ENCODE peak calls at places on chromosomes 12 and 14, in five cellular contexts. X, W, H, T and E are unnamed samples.

GRCh38 chr14:90568405-90568804 is 171.6 kb downstream of the CALM1 start:
- DNase-seq in X (no peak), W (no peak), H (no peak), T (no peak), E (no peak)

GRCh38 chr12:115517913-115518312 is 759.6 kb downstream of the MED13L start:
- DNase-seq in X (no peak), W (no peak), H (no peak), T (no peak), E (no peak)

GRCh38 chr14:35883677-35884293 is 57.6 kb downstream of the BRMS1L start:
- DNase-seq in X (no peak), W (peak; percentile 34), H (peak; percentile 45), T (no peak), E (peak; percentile 66)

GRCh38 chr12:118447181-118447580 is 70.8 kb downstream of the SUDS3 start:
- DNase-seq in X (no peak), W (no peak), H (no peak), T (no peak), E (no peak)

GRCh38 chr12:64147860-64148259 is 74.2 kb downstream of the KICS2 start:
- DNase-seq in X (no peak), W (no peak), H (no peak), T (no peak), E (no peak)

GRCh38 chr14:61065671-61066070 is 84.6 kb downstream of the SLC38A6 start:
- DNase-seq in X (no peak), W (no peak), H (no peak), T (no peak), E (no peak)

GRCh38 chr12:79773896-79774295 is 83.1 kb upstream of the PAWR start:
- DNase-seq in X (no peak), W (no peak), H (no peak), T (no peak), E (no peak)

GRCh38 chr14:73599494-73599893 is 7.8 kb downstream of the ACOT4 start:
- DNase-seq in X (no peak), W (no peak), H (no peak), T (no peak), E (no peak)

GRCh38 chr14:70955543-70956480 is 48.6 kb downstream of the PCNX1 start:
- DNase-seq in X (no peak), W (no peak), H (no peak), T (no peak), E (no peak)

GRCh38 chr12:76586764-76587395 is 27.3 kb upstream of the OSBPL8 start:
- DNase-seq in X (no peak), W (peak; percentile 70), H (peak; percentile 53), T (no peak), E (no peak)

GRCh38 chr12:48002179-48002601 is 2.1 kb downstream of the COL2A1 start:
- DNase-seq in X (peak; percentile 66), W (no peak), H (peak; percentile 60), T (no peak), E (no peak)

GRCh38 chr12:66447643-66448042 is 145.3 kb downstream of the HELB start:
- DNase-seq in X (no peak), W (no peak), H (no peak), T (no peak), E (no peak)

GRCh38 chr12:20527396-20528154 is 159.2 kb downstream of the PDE3A start:
- DNase-seq in X (no peak), W (no peak), H (no peak), T (no peak), E (no peak)

GRCh38 chr12:38783304-38783703 is 122.1 kb downstream of the CPNE8 start:
- DNase-seq in X (no peak), W (no peak), H (no peak), T (no peak), E (no peak)

GRCh38 chr12:129622566-129622965 is 281.3 kb downstream of the TMEM132D start:
- DNase-seq in X (no peak), W (no peak), H (no peak), T (no peak), E (no peak)

GRCh38 chr12:116454950-116455447 is 104.2 kb upstream of the MAP1LC3B2 start:
- DNase-seq in X (no peak), W (no peak), H (no peak), T (no peak), E (no peak)

GRCh38 chr12:9721394-9722092 is 11.4 kb downstream of the CLECL1 start:
- DNase-seq in X (no peak), W (no peak), H (no peak), T (no peak), E (no peak)

GRCh38 chr12:5318874-5319273 is 113.0 kb upstream of the NTF3 start:
- DNase-seq in X (no peak), W (no peak), H (no peak), T (no peak), E (no peak)

GRCh38 chr12:48998497-48999353 is 450 bp downstream of the DDN start:
- DNase-seq in X (peak; percentile 82), W (no peak), H (no peak), T (peak; percentile 53), E (peak; percentile 41)

GRCh38 chr14:50607181-50607580 is 47.2 kb downstream of the ATL1 start:
- DNase-seq in X (no peak), W (no peak), H (no peak), T (no peak), E (no peak)

GRCh38 chr12:99977550-99977949 is 7.2 kb downstream of the ANKS1B start:
- DNase-seq in X (no peak), W (no peak), H (no peak), T (no peak), E (no peak)

GRCh38 chr12:101877816-101878811 is 734 bp downstream of the DRAM1 start:
- DNase-seq in X (no peak), W (peak; percentile 26), H (no peak), T (no peak), E (peak; percentile 22)

GRCh38 chr12:8455727-8456360 is at the start of gene CLEC6A:
- DNase-seq in X (no peak), W (no peak), H (no peak), T (no peak), E (no peak)

GRCh38 chr12:2229661-2230539 is 177.1 kb downstream of the CACNA1C start:
- DNase-seq in X (peak; percentile 67), W (no peak), H (no peak), T (no peak), E (no peak)

GRCh38 chr12:459050-459429 is 699 bp upstream of the B4GALNT3 start:
- DNase-seq in X (no peak), W (no peak), H (no peak), T (no peak), E (no peak)

GRCh38 chr12:108854055-108854452 is 3.3 kb downstream of the SSH1 start:
- DNase-seq in X (no peak), W (peak; percentile 78), H (no peak), T (no peak), E (no peak)

GRCh38 chr12:68445836-68446235 is 113.7 kb upstream of the MDM1 start:
- DNase-seq in X (no peak), W (no peak), H (no peak), T (no peak), E (no peak)

DNA sequence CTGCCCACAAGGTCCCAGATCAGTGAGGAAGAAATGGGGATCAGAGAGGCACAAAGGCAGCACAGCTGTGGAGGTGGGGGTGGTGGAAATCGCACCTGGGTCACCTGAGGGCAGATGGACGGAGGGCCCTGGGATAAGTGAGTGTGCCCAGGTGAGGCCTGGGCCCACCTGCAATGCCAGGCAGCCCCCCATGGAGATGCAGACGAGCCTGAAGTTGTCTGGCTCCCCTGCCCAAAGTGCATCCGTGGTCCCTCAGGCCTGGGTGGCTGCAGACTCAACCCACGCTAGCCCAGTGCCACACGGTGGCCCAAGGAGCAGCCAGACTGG is 84.9 kb downstream of the NCOR2 start:
- DNase-seq in X (no peak), W (no peak), H (no peak), T (no peak), E (no peak)
- H3K4me1 ChIP-seq in X (no peaks in the 10 kb centered on the region), W (peaks cover 31% of the 10 kb centered on the region), H (no peaks in the 10 kb centered on the region), T (peaks cover 12% of the 10 kb centered on the region), E (peaks cover 8% of the 10 kb centered on the region)

DNA sequence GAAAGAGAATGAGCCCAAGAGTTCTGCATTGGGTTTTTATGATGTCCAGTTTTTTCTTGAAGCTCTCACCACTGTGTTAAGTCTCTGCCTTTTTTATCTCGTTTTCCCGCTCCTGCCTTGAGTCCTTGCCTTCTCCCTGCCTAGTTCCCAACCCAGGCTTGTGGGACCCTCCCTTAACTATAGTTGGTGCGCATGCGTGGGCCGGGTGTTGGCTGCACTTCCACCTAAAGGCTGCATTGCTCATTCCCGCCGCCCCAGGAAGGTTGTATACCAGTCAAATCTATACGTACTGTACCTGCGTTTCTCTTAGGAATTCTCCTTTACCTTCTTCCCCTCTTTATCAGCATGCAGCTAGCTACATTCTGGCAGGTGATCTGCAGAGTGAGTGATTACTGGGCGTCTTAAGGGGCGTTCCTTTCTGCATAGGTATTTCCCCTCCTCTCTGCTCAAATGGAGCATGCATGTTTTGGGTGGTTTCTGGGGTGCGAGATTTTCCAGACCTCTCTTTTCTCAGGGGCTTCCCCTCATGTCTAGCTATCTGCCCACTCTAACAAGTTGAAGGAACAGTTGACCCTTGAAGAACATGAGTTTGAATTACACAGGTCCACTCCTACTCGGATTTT is 6.6 kb upstream of the REP15 start:
- DNase-seq in X (no peak), W (no peak), H (no peak), T (no peak), E (no peak)
- H3K4me3 ChIP-seq in X (no peak overlapping the region), W (no peak overlapping the region), H (no peak overlapping the region), T (no peak overlapping the region), E (no peak overlapping the region)

GRCh38 chr12:57809425-57809824 is 9.1 kb downstream of the AVIL start:
- DNase-seq in X (no peak), W (no peak), H (no peak), T (no peak), E (no peak)
- H3K36me3 ChIP-seq in X (no peaks in the 10 kb centered on the region), W (peaks cover 13% of the 10 kb centered on the region), H (no peaks in the 10 kb centered on the region), T (peaks cover 93% of the 10 kb centered on the region), E (no peaks in the 10 kb centered on the region)

GRCh38 chr12:124622764-124623163 is 55.4 kb upstream of the NCOR2 start:
- DNase-seq in X (no peak), W (no peak), H (no peak), T (no peak), E (no peak)

GRCh38 chr12:124620606-124621295 is 53.3 kb upstream of the NCOR2 start:
- DNase-seq in X (no peak), W (no peak), H (no peak), T (no peak), E (no peak)

GRCh38 chr12:124621296-124621660 is 53.9 kb upstream of the NCOR2 start:
- DNase-seq in X (peak; percentile 65), W (peak; percentile 70), H (no peak), T (peak; percentile 87), E (no peak)

GRCh38 chr12:124623344-124623885 is 56.0 kb upstream of the NCOR2 start:
- DNase-seq in X (no peak), W (no peak), H (no peak), T (no peak), E (no peak)

DNA sequence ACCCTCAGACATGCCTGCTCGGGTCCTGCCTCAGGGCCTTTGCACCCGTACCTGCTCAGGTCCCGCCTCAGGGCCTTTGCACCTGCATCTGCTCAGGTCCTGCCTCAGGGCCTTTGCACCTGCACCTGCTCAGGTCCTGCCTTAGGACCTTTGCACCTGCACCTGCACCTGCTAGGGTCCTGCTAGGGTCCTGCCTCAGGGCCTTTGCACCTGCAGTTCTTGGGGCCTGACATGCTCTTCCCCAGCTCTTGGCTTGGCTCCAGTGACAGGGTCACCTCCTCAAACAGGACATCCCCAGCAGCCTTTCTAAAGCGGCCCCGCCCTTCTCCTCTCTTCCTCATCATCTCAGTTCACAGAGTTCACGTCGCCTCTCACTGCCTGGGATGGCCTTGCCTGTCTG is 54.9 kb upstream of the NCOR2 start:
- DNase-seq in X (no peak), W (no peak), H (no peak), T (peak; percentile 57), E (no peak)
- H3K4me1 ChIP-seq in X (peaks cover 3% of the 10 kb centered on the region), W (peaks cover 16% of the 10 kb centered on the region), H (no peaks in the 10 kb centered on the region), T (peaks cover 48% of the 10 kb centered on the region), E (peaks cover 12% of the 10 kb centered on the region)

GRCh38 chr14:29446971-29447370 is 480.7 kb downstream of the PRKD1 start:
- DNase-seq in X (no peak), W (no peak), H (no peak), T (no peak), E (no peak)
- H3K4me3 ChIP-seq in X (no peak overlapping the region), W (no peak overlapping the region), H (no peak overlapping the region), T (no peak overlapping the region), E (no peak overlapping the region)